ENCODE peak calls at places on chromosomes 6 and 20, in seven cellular contexts. T, C, Z, S, W, I and N are unnamed samples.

GRCh38 chr6:8743146-8743745 is 307.9 kb upstream of the SLC35B3 start:
- DNase-seq in I (no peak), T (no peak), Z (no peak), C (no peak), S (no peak), W (peak; percentile 8), N (no peak)

GRCh38 chr6:26350858-26351543 is 14.0 kb upstream of the BTN3A2 start:
- DNase-seq in W (no peak), T (no peak), Z (no peak), I (no peak), S (no peak), C (no peak), N (no peak)

GRCh38 chr6:141484726-141485125 is 648.0 kb upstream of the GJE1 start:
- DNase-seq in Z (no peak), I (no peak), S (no peak), C (no peak), W (no peak), T (no peak), N (no peak)

GRCh38 chr20:14888172-14888571 is 550.8 kb upstream of the FLRT3 start:
- DNase-seq in W (no peak), T (no peak), S (no peak), I (peak; percentile 33), Z (no peak), C (no peak), N (no peak)

GRCh38 chr6:79543411-79543810 is 6.2 kb upstream of the LCA5 start:
- DNase-seq in C (no peak), I (no peak), W (no peak), S (no peak), T (no peak), Z (no peak), N (no peak)

GRCh38 chr6:107495196-107495643 is 5.3 kb downstream of the SOBP start:
- DNase-seq in Z (peak; percentile 70), S (no peak), I (no peak), T (no peak), C (no peak), W (no peak), N (no peak)

GRCh38 chr6:148760568-148761531 is 14.0 kb downstream of the UST start:
- DNase-seq in T (peak; percentile 35), C (no peak), Z (peak; percentile 93), I (no peak), W (no peak), S (peak; percentile 93), N (no peak)

GRCh38 chr6:134416501-134417154 is 98.7 kb upstream of the SGK1 start:
- DNase-seq in W (no peak), Z (no peak), T (no peak), I (no peak), C (no peak), S (no peak), N (no peak)

GRCh38 chr6:42300701-42301100 is 83.0 kb upstream of the MRPS10 start:
- DNase-seq in T (no peak), I (no peak), S (no peak), C (no peak), Z (no peak), W (no peak), N (no peak)

GRCh38 chr6:1075444-1075843 is 236.5 kb upstream of the FOXQ1 start:
- DNase-seq in S (no peak), Z (no peak), W (no peak), I (no peak), T (no peak), C (no peak), N (no peak)

GRCh38 chr6:1077822-1078221 is 234.1 kb upstream of the FOXQ1 start:
- DNase-seq in T (no peak), C (no peak), Z (no peak), I (no peak), S (no peak), W (no peak), N (no peak)

GRCh38 chr6:1076531-1077453 is 235.1 kb upstream of the FOXQ1 start:
- DNase-seq in I (no peak), Z (no peak), C (no peak), S (no peak), T (peak; percentile 74), W (no peak), N (no peak)

GRCh38 chr6:1079525-1079924 is 232.4 kb upstream of the FOXQ1 start:
- DNase-seq in Z (no peak), I (no peak), S (no peak), C (no peak), W (no peak), T (peak; percentile 70), N (no peak)

GRCh38 chr6:1075880-1076279 is 236.0 kb upstream of the FOXQ1 start:
- DNase-seq in C (no peak), I (no peak), W (no peak), Z (no peak), S (no peak), T (no peak), N (no peak)
- TF ChIP-seq POLR2AphosphoS5 in C (no peak), I (no peak), W (no peak), Z (no peak), S (no peak), T (no peak), N (no peak)

GRCh38 chr20:23963941-23964340 is 24.6 kb downstream of the GGTLC1 start:
- DNase-seq in S (no peak), C (no peak), Z (no peak), W (no peak), I (no peak), T (no peak), N (no peak)
- TF ChIP-seq POLR2AphosphoS5 in S (no peak), C (no peak), Z (no peak), W (no peak), I (no peak), T (no peak), N (no peak)

GRCh38 chr20:47915495-47915894 is 130.2 kb upstream of the SULF2 start:
- DNase-seq in I (no peak), S (no peak), W (no peak), C (no peak), Z (no peak), T (no peak), N (no peak)
- TF ChIP-seq POLR2AphosphoS5 in I (no peak), S (no peak), W (no peak), C (no peak), Z (no peak), T (no peak), N (no peak)

GRCh38 chr20:45890997-45891983 is at the start of the genes CTSA and NEURL2:
- DNase-seq in I (peak; percentile 99), T (peak; percentile 97), S (peak; percentile 98), W (peak; percentile 82), Z (peak; percentile 98), C (peak; percentile 93), N (no peak)
- TF ChIP-seq POLR2AphosphoS5 in I (peak; percentile 75), T (peak; percentile 84), S (peak; percentile 92), W (peak; percentile 57), Z (peak; percentile 70), C (peak; percentile 88), N (peak; percentile 94)

DNA sequence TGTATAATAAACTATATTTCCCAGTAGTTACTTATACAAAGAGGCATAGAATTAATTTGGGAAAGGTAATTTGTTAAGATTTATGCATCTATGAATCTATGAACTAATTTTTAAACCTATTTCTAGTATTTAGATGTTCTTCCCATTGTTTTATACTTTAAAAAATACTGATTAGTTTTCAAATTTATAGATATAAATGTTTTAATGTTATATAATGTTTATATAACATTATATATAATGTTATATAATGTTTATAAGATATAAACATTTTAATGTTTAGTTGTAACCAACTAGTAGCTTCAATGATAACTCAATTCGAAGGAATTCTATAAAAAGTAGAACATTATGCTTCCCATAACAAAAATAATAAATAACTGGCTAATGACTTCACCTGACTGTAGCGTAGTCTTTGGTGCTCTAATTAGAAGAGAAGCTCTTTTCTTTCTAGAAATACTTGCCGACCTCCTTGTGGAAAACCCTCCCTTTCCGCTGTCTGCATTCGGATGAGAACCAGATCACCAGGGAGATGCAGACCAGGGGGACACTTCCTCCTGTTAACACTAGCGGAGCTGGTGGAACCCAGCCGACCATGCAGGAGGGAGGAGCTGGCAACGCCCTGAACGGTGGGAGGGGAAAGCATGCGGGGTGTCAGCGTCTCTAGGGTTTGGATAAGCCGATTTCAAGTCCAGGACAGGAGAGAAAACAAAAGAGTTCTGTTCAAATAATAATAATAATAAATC is 158.4 kb downstream of the OR2B2 start:
- DNase-seq in Z (peak; percentile 84), I (peak; percentile 87), C (no peak), W (peak; percentile 90), T (peak; percentile 37), S (no peak), N (no peak)
- TF ChIP-seq POLR2AphosphoS5 in Z (no peak), I (no peak), C (no peak), W (peak; percentile 79), T (no peak), S (no peak), N (no peak)

GRCh38 chr20:31560094-31560899 is 44.8 kb upstream of the ID1 start:
- DNase-seq in I (peak; percentile 68), T (peak; percentile 73), Z (peak; percentile 81), C (peak; percentile 68), W (peak; percentile 59), S (no peak), N (no peak)
- TF ChIP-seq POLR2AphosphoS5 in I (no peak), T (peak; percentile 12), Z (no peak), C (no peak), W (peak; percentile 34), S (peak; percentile 53), N (no peak)

DNA sequence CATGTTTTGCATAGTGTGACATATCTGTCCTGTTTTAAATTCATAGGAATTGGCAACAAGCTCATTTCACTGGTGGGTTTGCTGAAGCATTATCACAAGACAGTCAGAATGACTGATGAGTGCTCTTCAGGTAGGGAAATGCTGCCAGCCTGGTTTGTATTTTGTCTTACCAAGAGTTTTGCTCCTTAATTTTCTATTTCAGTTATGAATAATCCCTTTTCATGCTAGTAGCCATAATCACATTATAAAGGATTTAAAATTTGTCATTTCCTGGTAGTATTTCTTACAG is 209.0 kb downstream of the SOX4 start:
- DNase-seq in Z (no peak), C (no peak), S (no peak), W (no peak), T (no peak), I (no peak), N (no peak)
- TF ChIP-seq POLR2AphosphoS5 in Z (no peak), C (no peak), S (no peak), W (no peak), T (no peak), I (no peak), N (no peak)

DNA sequence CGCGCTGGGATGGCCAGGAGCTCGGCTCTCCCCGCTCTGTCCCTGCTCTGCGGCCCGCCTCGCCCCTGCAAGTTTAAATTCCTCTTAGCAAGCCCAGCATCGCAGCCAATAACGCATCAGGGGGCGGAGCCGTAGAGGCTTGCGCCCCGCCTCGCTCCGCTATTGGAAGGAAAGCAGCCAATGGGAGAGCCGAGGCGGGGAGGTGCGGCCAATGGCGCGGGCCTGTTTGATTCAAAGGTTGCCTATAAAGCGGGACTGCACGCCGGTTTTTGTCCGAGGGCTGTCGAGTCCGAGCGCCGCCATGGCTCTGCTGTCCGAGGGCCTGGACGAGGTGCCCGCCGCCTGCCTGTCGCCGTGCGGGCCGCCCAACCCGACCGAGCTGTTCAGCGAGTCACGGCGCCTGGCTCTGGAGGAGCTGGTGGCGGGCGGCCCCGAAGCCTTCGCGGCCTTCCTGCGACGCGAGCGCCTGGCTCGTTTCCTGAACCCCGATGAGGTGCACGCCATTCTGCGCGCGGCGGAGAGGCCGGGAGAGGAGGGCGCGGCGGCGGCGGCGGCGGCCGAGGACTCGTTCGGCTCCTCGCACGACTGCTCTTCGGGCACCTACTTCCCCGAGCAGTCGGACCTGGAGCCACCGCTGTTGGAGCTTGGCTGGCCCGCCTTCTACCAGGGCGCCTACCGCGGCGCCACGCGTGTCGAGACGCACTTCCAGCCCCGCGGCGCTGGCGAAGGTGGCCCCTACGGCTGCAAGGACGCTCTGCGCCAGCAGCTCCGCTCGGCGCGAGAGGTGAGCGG is at the start of gene FAM83D:
- DNase-seq in S (peak; percentile 98), T (peak; percentile 94), W (peak; percentile 97), Z (peak; percentile 98), I (peak; percentile 99), C (peak; percentile 85), N (no peak)
- TF ChIP-seq POLR2AphosphoS5 in S (peak; percentile 89), T (peak; percentile 88), W (peak; percentile 95), Z (peak; percentile 90), I (peak; percentile 93), C (peak; percentile 12), N (peak; percentile 77)